ENCODE peak calls at places on chromosomes 12 and 14, in four cellular contexts. One of them, this sample, is unnamed.

GRCh38 chr14:30573203-30573814 is 14.4 kb downstream of the G2E3 start:
- DNase-seq in HEK293T: no peak
- DNase-seq in GM12878: no peak
- DNase-seq in K562: no peak
- DNase-seq in this sample: no peak

GRCh38 chr12:108699955-108700563 is 31.3 kb downstream of the CORO1C start:
- DNase-seq in K562: peak
- DNase-seq in GM12878: no peak
- DNase-seq in HEK293T: no peak
- DNase-seq in this sample: no peak

GRCh38 chr14:21723431-21724045 is 49.9 kb upstream of the OR4E1 start:
- DNase-seq in GM12878: no peak
- DNase-seq in K562: peak
- DNase-seq in HEK293T: peak
- DNase-seq in this sample: peak

GRCh38 chr14:37172024-37172869 is at the start of gene SLC25A21:
- DNase-seq in GM12878: no peak
- DNase-seq in K562: peak
- DNase-seq in HEK293T: peak
- DNase-seq in this sample: peak

GRCh38 chr14:104447750-104448149 is 131.8 kb upstream of the C14orf180 start:
- DNase-seq in GM12878: no peak
- DNase-seq in K562: no peak
- DNase-seq in HEK293T: no peak
- DNase-seq in this sample: no peak

GRCh38 chr12:69619050-69619449 is 8.3 kb upstream of the LRRC10 start:
- DNase-seq in K562: no peak
- DNase-seq in HEK293T: no peak
- DNase-seq in GM12878: no peak
- DNase-seq in this sample: no peak

GRCh38 chr12:122884860-122885259 is 11.1 kb downstream of the VPS37B start:
- DNase-seq in GM12878: no peak
- DNase-seq in HEK293T: no peak
- DNase-seq in K562: no peak
- DNase-seq in this sample: no peak

GRCh38 chr14:89956294-89957009 is 725 bp downstream of the TDP1 start:
- DNase-seq in K562: peak
- DNase-seq in HEK293T: peak
- DNase-seq in GM12878: peak
- DNase-seq in this sample: peak

GRCh38 chr14:56199095-56199975 is 81.1 kb downstream of the PELI2 start:
- DNase-seq in GM12878: peak
- DNase-seq in K562: peak
- DNase-seq in HEK293T: peak
- DNase-seq in this sample: no peak

GRCh38 chr12:63668028-63668799 is at the start of gene DPY19L2:
- DNase-seq in HEK293T: peak
- DNase-seq in GM12878: no peak
- DNase-seq in K562: no peak
- DNase-seq in this sample: peak

GRCh38 chr12:104751594-104751993 is 206.5 kb downstream of the SLC41A2 start:
- DNase-seq in GM12878: no peak
- DNase-seq in K562: no peak
- DNase-seq in HEK293T: no peak
- DNase-seq in this sample: no peak

GRCh38 chr14:58746261-58746660 is 108.5 kb downstream of the DACT1 start:
- DNase-seq in HEK293T: no peak
- DNase-seq in GM12878: no peak
- DNase-seq in K562: no peak
- DNase-seq in this sample: no peak

GRCh38 chr12:52175411-52176350 is 16.1 kb downstream of the KRT80 start:
- DNase-seq in GM12878: no peak
- DNase-seq in K562: no peak
- DNase-seq in HEK293T: peak
- DNase-seq in this sample: peak

GRCh38 chr12:113292091-113292490 is 42.8 kb downstream of the SLC8B1 start:
- DNase-seq in HEK293T: no peak
- DNase-seq in GM12878: no peak
- DNase-seq in K562: no peak
- DNase-seq in this sample: no peak

GRCh38 chr12:131460516-131460915 is 250.4 kb upstream of the SFSWAP start:
- DNase-seq in GM12878: no peak
- DNase-seq in HEK293T: no peak
- DNase-seq in K562: no peak
- DNase-seq in this sample: no peak

GRCh38 chr12:110224379-110225304 is 56.4 kb upstream of the ATP2A2 start:
- DNase-seq in GM12878: no peak
- DNase-seq in K562: peak
- DNase-seq in HEK293T: no peak
- DNase-seq in this sample: peak

DNA sequence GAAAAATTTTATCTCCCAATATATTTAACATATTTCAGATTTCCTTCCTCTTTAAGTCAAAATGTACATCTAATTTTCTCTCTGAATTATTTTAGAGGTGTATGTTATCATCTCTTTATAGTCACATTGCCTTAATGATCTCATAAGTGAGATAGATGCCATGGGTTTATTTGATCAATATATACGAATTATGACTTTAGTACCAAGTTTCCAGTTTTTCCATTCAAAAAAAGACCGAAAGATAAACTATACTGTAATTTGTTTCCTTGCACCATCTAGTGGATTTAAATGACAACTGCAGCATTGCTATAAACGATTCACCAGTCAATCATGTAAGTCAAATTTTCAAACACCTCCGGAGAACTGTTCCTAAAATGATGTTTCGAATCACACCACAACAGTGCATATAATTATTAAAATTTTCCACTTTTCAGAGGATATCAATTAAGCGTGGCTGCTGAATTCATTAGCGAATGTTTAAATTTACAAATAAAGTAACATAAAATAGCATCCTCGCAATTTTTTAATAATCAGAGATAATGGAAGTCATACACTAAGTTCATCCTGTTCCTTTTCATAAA is 419 bp upstream of the ATXN7L3B start:
- DNase-seq in GM12878: peak
- DNase-seq in HEK293T: peak
- DNase-seq in K562: peak
- DNase-seq in this sample: peak
- TF ChIP-seq FOXK2 in GM12878: no peak
- TF ChIP-seq FOXK2 in HEK293T: no peak
- TF ChIP-seq FOXK2 in K562: no peak
- TF ChIP-seq FOXK2 in this sample: no peak

GRCh38 chr14:64778114-64778754 is 74.0 kb downstream of the PLEKHG3 start:
- DNase-seq in HEK293T: no peak
- DNase-seq in GM12878: no peak
- DNase-seq in K562: no peak
- DNase-seq in this sample: no peak
- TF ChIP-seq FOXK2 in HEK293T: no peak
- TF ChIP-seq FOXK2 in GM12878: no peak
- TF ChIP-seq FOXK2 in K562: no peak
- TF ChIP-seq FOXK2 in this sample: no peak

GRCh38 chr12:54522213-54522612 is 24.7 kb downstream of the NCKAP1L start:
- DNase-seq in K562: no peak
- DNase-seq in GM12878: no peak
- DNase-seq in HEK293T: no peak
- DNase-seq in this sample: no peak
- TF ChIP-seq FOXK2 in K562: no peak
- TF ChIP-seq FOXK2 in GM12878: no peak
- TF ChIP-seq FOXK2 in HEK293T: no peak
- TF ChIP-seq FOXK2 in this sample: no peak

GRCh38 chr12:111430418-111431353 is 25.0 kb downstream of the SH2B3 start:
- DNase-seq in HEK293T: no peak
- DNase-seq in K562: no peak
- DNase-seq in GM12878: no peak
- DNase-seq in this sample: no peak
- TF ChIP-seq FOXK2 in HEK293T: no peak
- TF ChIP-seq FOXK2 in K562: no peak
- TF ChIP-seq FOXK2 in GM12878: no peak
- TF ChIP-seq FOXK2 in this sample: no peak

DNA sequence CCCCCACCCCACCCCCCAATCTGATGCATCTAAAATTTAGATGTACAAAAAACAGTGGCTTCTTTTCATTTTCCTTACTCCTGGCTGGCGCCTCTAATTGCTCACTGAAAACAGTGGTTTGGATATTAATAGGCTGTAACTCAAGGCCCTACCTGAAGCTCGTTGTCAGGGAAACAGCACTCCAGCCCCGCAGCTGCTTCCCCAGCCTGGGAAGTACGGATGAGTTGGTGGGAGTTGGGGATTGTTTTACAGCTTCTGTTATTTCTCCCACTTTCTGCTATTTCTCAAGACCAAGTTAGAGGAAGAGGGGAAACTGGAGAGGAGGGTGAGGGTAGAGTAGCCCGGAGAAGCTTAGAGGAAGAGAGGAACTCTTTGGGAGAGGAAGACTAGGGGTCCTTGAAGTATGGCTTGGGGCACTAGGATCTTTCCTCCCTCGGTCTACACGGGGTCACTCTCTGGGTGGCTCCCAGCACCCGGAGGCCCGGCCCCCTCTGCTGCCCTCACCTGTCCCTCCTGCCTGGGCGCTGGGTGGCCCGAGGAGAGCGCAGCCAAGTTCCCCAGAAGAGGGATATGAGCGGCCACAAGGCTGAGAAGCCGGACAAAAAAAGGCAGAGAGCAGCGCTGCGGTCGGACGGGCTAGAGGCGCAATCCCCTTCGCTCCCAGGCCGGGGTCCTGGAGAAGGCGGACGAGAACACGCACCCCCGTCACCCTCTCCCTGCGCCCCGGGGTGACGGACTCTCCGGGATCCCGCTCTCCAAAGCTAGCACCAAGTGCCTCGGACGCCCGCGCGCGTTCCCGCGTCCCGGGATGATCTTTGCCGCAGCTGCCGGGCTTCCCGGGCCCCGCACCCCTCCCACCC is 702 bp downstream of the SPTB start:
- DNase-seq in K562: peak
- DNase-seq in HEK293T: peak
- DNase-seq in GM12878: no peak
- DNase-seq in this sample: no peak
- TF ChIP-seq FOXK2 in K562: no peak
- TF ChIP-seq FOXK2 in HEK293T: no peak
- TF ChIP-seq FOXK2 in GM12878: no peak
- TF ChIP-seq FOXK2 in this sample: no peak

DNA sequence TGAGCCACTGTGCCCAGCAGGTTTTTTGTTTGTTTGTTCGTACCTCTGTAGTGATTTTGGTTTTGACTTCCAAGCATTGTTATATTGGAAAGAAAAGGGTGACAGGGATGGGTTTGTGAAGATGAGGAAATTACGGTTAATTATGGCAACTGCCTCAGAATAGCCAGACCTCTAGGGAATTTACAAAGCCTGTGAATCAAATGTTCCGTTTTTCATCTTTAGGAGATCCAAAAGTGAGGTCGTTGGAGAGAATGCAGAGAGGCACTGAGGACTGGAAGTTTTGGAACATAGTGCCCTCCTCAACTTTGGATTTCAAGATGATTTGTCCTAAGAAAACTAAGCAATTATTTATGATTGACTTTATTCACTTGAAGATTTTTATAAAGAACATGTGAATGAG is 54.5 kb upstream of the EVL start:
- DNase-seq in GM12878: no peak
- DNase-seq in HEK293T: no peak
- DNase-seq in K562: no peak
- DNase-seq in this sample: no peak
- TF ChIP-seq FOXK2 in GM12878: no peak
- TF ChIP-seq FOXK2 in HEK293T: no peak
- TF ChIP-seq FOXK2 in K562: no peak
- TF ChIP-seq FOXK2 in this sample: no peak

GRCh38 chr12:14774944-14775651 is 28.2 kb downstream of the WBP11 start:
- DNase-seq in HEK293T: no peak
- DNase-seq in K562: no peak
- DNase-seq in GM12878: no peak
- DNase-seq in this sample: no peak
- TF ChIP-seq FOXK2 in HEK293T: no peak
- TF ChIP-seq FOXK2 in K562: no peak
- TF ChIP-seq FOXK2 in GM12878: no peak
- TF ChIP-seq FOXK2 in this sample: no peak

DNA sequence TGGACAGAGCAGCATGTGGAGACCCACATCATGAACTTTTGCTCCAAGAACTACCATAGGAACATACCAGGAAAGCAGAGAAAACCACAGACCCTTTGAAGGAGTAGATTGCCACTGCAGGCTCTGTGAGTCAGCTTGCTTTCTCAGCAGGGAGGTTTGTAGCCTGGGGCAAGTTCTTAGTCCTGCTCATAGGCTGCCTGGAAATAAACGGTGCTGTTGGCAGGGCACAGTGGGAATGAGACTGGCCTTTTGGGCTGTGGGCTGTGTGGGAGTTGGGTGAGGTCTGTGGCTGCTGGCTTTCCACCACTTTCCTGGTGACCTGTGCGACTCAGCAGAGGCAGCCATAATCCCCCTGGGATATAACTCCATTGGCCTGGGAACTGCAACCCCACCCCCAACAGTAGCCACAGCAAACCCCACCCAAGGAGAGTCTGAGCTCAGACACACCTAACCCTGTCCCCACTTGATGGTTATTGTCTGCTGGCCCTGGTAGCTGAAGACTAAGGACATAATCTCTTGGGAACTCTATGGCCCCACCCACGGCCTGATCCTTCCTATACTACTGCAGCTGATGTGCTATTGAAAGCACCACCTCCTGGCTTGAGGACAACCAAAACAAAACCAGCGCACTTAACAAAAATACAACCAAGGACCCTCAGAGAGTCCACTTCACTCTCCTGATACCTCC is 192.1 kb upstream of the GARIN6 start:
- DNase-seq in GM12878: no peak
- DNase-seq in K562: no peak
- DNase-seq in HEK293T: no peak
- DNase-seq in this sample: no peak
- TF ChIP-seq FOXK2 in GM12878: no peak
- TF ChIP-seq FOXK2 in K562: no peak
- TF ChIP-seq FOXK2 in HEK293T: no peak
- TF ChIP-seq FOXK2 in this sample: no peak

GRCh38 chr14:91350483-91350812 is 67.2 kb downstream of the CCDC88C start:
- DNase-seq in HEK293T: no peak
- DNase-seq in K562: no peak
- DNase-seq in GM12878: no peak
- DNase-seq in this sample: no peak

GRCh38 chr14:91352101-91352500 is 65.5 kb downstream of the CCDC88C start:
- DNase-seq in GM12878: no peak
- DNase-seq in HEK293T: no peak
- DNase-seq in K562: no peak
- DNase-seq in this sample: no peak

GRCh38 chr14:91351508-91351853 is 66.1 kb downstream of the CCDC88C start:
- DNase-seq in K562: no peak
- DNase-seq in HEK293T: no peak
- DNase-seq in GM12878: no peak
- DNase-seq in this sample: no peak

GRCh38 chr14:91349481-91350074 is 68.0 kb downstream of the CCDC88C start:
- DNase-seq in HEK293T: no peak
- DNase-seq in GM12878: peak
- DNase-seq in K562: no peak
- DNase-seq in this sample: no peak

GRCh38 chr14:91350813-91351507 is 66.7 kb downstream of the CCDC88C start:
- DNase-seq in GM12878: peak
- DNase-seq in K562: no peak
- DNase-seq in HEK293T: no peak
- DNase-seq in this sample: no peak
- TF ChIP-seq FOXK2 in GM12878: no peak
- TF ChIP-seq FOXK2 in K562: no peak
- TF ChIP-seq FOXK2 in HEK293T: no peak
- TF ChIP-seq FOXK2 in this sample: no peak

This sample was measured in HepG2.